ENCODE peak calls at places on chromosome 5, in ten cellular contexts. Q, Z, U, G, S, A, Y, X, T and K are unnamed samples. For H3K9me3 and H3K36me3, the result is how much of the 10 kb centered on the place peaks cover.

GRCh38 chr5:79561525-79561893 is 47.6 kb upstream of the HOMER1 start:
- DNase-seq in G (no peak), S (no peak), X (peak), A (no peak), T (no peak), Y (no peak), Z (no peak), U (no peak), Q (no peak), K (no peak)

GRCh38 chr5:130966990-130967389 is 198.1 kb downstream of the HINT1 start:
- DNase-seq in A (no peak), T (no peak), X (no peak), Q (no peak), G (no peak), Z (no peak), S (no peak), U (no peak), Y (no peak), K (no peak)

GRCh38 chr5:2651116-2651515 is 100.4 kb downstream of the IRX2 start:
- DNase-seq in U (no peak), A (no peak), S (no peak), T (no peak), G (no peak), Y (no peak), Q (no peak), X (no peak), Z (no peak), K (no peak)

GRCh38 chr5:32916648-32917047 is 205.5 kb downstream of the NPR3 start:
- DNase-seq in T (no peak), U (no peak), A (no peak), X (no peak), Q (peak), Z (no peak), G (no peak), Y (peak), S (no peak), K (no peak)

GRCh38 chr5:146107901-146108300 is 2.5 kb upstream of the PLAC8L1 start:
- DNase-seq in Y (no peak), U (no peak), Q (peak), A (no peak), X (no peak), S (no peak), Z (no peak), T (no peak), G (no peak), K (no peak)

GRCh38 chr5:28954074-28954473 is 1915.7 kb upstream of the CDH9 start:
- DNase-seq in T (no peak), A (no peak), Y (peak), Z (no peak), Q (no peak), U (no peak), G (no peak), X (no peak), S (no peak), K (no peak)

GRCh38 chr5:136174021-136174659 is 18.8 kb downstream of the SMIM32 start:
- DNase-seq in G (no peak), T (no peak), X (no peak), Q (peak), S (no peak), Y (peak), A (no peak), Z (no peak), U (peak), K (no peak)

GRCh38 chr5:136666970-136667620 is 301.8 kb upstream of the TRPC7 start:
- DNase-seq in G (no peak), U (no peak), T (no peak), Z (no peak), X (no peak), Q (no peak), Y (no peak), S (no peak), A (no peak), K (no peak)

GRCh38 chr5:118968925-118969375 is 19.4 kb downstream of the DTWD2 start:
- DNase-seq in X (no peak), A (no peak), G (no peak), T (no peak), U (no peak), Z (no peak), Y (no peak), S (no peak), Q (peak), K (no peak)

GRCh38 chr5:1908931-1909330 is 26.2 kb upstream of the IRX4 start:
- DNase-seq in G (no peak), X (no peak), Y (no peak), Q (no peak), A (no peak), T (peak), Z (no peak), U (no peak), S (no peak), K (no peak)

GRCh38 chr5:82387041-82387818 is 109.1 kb upstream of the RPS23 start:
- DNase-seq in Q (peak), Z (no peak), G (no peak), Y (no peak), U (no peak), S (no peak), A (no peak), T (no peak), X (no peak), K (no peak)

GRCh38 chr5:172223901-172224873 is 30.2 kb downstream of the EFCAB9 start:
- DNase-seq in Z (no peak), Y (no peak), G (no peak), Q (no peak), A (no peak), X (no peak), T (no peak), S (no peak), U (no peak), K (no peak)

DNA sequence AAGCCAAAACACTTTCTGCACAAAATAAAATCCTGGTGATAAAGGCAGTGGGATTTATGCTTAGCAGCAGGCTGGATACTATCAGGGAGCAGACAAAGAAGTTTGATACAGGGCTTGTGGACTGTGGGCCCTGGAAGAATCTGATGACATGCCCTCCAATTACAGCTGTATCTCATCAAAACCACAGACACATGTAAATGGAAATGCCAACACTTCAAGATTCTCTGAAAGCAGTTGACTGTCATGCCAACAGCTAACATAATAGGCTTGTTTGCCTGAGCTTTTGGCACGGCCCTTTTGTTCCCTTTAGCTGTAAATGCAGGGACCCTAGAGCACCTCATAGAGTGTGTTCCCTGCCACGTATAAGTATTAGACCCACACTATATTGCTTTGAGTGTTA is 114.4 kb downstream of the STK32A start:
- DNase-seq in Y (no peak), Q (no peak), A (no peak), T (no peak), U (no peak), S (no peak), Z (no peak), G (no peak), X (no peak), K (no peak)
- H3K27ac ChIP-seq in Y (no peak), Q (no peak), A (no peak), T (no peak), U (no peak), S (no peak), Z (no peak), G (no peak), X (no peak), K (no peak)

DNA sequence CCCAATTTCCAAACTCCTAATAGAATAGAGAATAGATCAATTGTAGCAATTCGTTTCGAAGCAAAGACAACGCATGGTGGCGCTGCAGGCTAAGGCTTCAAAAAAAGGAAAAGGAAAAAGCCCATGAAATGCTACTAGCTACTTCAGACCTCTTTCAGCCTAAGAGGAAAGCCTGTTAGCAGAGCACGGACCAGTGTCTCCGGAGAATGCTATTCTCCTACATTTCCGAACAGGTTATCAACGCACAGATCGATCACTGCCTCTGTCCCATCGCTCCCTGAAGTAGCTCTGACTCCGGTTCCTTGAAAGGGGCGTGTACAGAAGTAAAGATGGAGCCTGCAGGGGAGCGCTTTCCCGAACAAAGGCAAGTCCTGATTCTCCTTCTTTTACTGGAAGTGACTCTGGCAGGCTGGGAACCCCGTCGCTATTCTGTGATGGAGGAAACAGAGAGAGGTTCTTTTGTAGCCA is at the start of gene PCDHB15:
- DNase-seq in Z (no peak), Y (peak), T (no peak), Q (no peak), S (no peak), X (no peak), A (no peak), G (peak), U (no peak), K (no peak)
- H3K9me3 ChIP-seq in Z (under half), Y (under half), T (half or more), Q (under half), S (under half), X (under half), A (half or more), G (under half), U (under half), K (half or more)

GRCh38 chr5:149828161-149829011 is 98.3 kb downstream of the PPARGC1B start:
- DNase-seq in T (peak), A (peak), S (peak), G (peak), U (peak), Q (peak), X (peak), Y (peak), Z (peak), K (peak)

GRCh38 chr5:149827086-149827485 is 97.0 kb downstream of the PPARGC1B start:
- DNase-seq in U (no peak), Z (no peak), A (no peak), T (no peak), X (no peak), Y (no peak), Q (no peak), G (no peak), S (no peak), K (no peak)

GRCh38 chr5:149824851-149825250 is 94.7 kb downstream of the PPARGC1B start:
- DNase-seq in Y (no peak), S (no peak), U (no peak), T (peak), Z (no peak), G (no peak), A (peak), Q (no peak), X (no peak), K (no peak)

GRCh38 chr5:149827501-149827990 is 97.4 kb downstream of the PPARGC1B start:
- DNase-seq in Q (no peak), X (no peak), U (no peak), Y (no peak), T (no peak), G (no peak), A (no peak), S (no peak), Z (no peak), K (no peak)

DNA sequence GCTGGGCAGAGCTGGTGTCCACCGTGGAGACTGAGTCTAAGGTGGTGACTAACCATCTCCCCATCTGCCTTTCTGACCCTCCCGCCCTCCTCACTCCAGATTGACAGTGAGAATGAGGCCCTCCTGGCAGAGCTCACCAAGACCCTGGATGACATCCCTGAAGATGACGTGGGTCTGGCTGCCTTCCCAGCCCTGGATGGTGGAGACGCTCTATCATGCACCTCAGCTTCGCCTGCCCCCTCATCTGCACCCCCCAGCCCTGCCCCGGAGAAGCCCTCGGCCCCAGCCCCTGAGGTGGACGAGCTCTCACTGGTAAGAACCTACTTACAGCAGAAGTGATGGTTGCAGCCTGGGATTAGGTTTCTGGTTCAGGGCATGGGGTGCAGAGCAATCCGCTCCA is 96.5 kb downstream of the PPARGC1B start:
- DNase-seq in Y (no peak), Q (peak), G (no peak), X (no peak), Z (no peak), S (no peak), U (no peak), A (no peak), T (peak), K (no peak)
- H3K36me3 ChIP-seq in Y (under half), Q (under half), G (under half), X (under half), Z (under half), S (under half), U (under half), A (under half), T (under half), K (under half)

DNA sequence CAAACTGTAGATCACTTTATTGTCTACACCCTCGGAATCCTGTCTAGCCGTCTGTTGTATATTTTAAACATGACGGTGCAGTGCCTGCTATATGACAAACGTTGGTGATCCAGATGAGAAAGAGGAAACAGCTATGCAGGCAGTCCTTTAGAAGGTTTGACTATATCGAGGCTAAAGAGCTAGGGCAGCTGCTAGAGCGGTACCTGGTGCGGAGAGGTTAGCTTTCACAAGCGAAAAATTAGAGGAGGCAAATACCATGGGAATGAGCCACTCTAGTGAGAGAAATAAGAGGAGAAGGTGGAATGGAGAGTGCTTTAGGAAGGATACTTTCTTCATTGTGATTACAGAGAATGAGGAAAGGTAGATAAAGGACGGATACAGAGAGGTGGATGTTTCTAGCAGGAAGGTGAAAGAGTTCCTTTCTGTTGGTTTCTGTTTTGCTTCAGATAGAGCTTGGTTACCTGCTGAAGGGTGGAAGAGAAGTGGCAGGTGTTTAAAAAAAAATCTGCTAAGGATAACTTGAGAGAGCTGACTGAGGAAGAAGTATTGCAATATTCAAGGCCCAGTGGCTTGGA is 973 bp upstream of the FBXL17 start:
- DNase-seq in U (peak), Y (peak), Z (no peak), T (no peak), S (no peak), X (peak), Q (peak), G (no peak), A (no peak), K (peak)
- H3K27ac ChIP-seq in U (peak), Y (peak), Z (peak), T (peak), S (peak), X (peak), Q (peak), G (peak), A (peak), K (peak)

DNA sequence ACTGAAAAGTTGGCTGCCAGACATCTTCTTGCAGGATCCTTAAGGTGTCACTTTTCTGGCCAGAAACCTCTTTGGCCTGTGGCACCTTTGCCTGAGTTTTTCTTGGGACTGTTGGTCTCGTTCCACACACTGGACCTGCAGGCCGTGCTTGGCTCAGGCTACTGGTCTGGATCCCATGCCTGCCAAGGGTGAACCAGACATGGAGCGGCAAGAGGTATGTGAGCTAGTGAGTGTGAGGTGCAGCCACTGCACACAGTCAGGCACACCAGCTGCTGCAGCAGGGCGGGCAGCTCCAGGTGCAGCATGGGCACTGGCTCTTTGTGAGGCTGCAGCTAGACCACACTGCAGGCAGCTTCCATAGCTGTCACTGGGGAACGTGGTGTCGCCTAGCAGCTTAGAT is 47.9 kb downstream of the NDUFAF2 start:
- DNase-seq in U (no peak), G (no peak), Y (no peak), Z (no peak), Q (no peak), T (no peak), S (no peak), A (no peak), X (no peak), K (no peak)
- H3K9me3 ChIP-seq in U (under half), G (under half), Y (under half), Z (under half), Q (under half), T (under half), S (under half), A (under half), X (under half), K (under half)

GRCh38 chr5:139314276-139314675 is 20.7 kb downstream of the MATR3 start:
- DNase-seq in Y (no peak), Z (no peak), T (no peak), U (no peak), X (no peak), A (no peak), Q (no peak), S (no peak), G (no peak), K (no peak)
- H3K36me3 ChIP-seq in Y (under half), Z (under half), T (under half), U (half or more), X (half or more), A (under half), Q (under half), S (under half), G (under half), K (under half)

GRCh38 chr5:142129447-142129846 is 20.9 kb downstream of the NDFIP1 start:
- DNase-seq in X (no peak), Q (no peak), A (no peak), T (no peak), Y (no peak), S (no peak), G (no peak), Z (no peak), U (no peak), K (no peak)
- H3K27ac ChIP-seq in X (no peak), Q (no peak), A (no peak), T (no peak), Y (no peak), S (no peak), G (no peak), Z (no peak), U (no peak), K (no peak)

GRCh38 chr5:94545870-94546625 is 72.4 kb downstream of the KIAA0825 start:
- DNase-seq in T (no peak), A (peak), G (no peak), Y (no peak), S (no peak), Q (no peak), U (no peak), X (no peak), Z (no peak), K (no peak)
- H3K9me3 ChIP-seq in T (under half), A (under half), G (under half), Y (under half), S (under half), Q (under half), U (under half), X (under half), Z (under half), K (under half)

DNA sequence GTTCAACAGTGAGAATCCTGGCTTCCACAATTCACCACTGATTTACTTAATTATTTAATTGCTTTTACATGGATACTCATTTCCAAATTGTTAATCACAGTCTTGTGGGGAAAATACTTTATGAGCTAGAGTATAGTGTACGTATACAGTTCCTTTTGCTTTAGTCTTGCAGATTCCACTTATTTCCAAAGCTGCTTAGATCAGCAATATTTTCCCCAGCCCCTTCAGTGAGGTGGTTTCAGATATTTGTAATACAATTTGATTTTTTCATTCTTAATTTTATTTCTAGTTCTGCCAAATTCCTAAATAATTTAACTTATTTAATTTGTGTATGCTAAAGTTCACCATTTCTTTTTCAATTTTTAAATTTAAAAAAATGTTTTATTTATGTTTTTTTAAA is 40.3 kb upstream of the GABRA6 start:
- DNase-seq in T (no peak), Q (no peak), Z (no peak), A (no peak), Y (no peak), G (no peak), S (no peak), X (no peak), U (no peak), K (no peak)
- H3K36me3 ChIP-seq in T (under half), Q (under half), Z (under half), A (under half), Y (under half), G (under half), S (under half), X (under half), U (under half), K (under half)

DNA sequence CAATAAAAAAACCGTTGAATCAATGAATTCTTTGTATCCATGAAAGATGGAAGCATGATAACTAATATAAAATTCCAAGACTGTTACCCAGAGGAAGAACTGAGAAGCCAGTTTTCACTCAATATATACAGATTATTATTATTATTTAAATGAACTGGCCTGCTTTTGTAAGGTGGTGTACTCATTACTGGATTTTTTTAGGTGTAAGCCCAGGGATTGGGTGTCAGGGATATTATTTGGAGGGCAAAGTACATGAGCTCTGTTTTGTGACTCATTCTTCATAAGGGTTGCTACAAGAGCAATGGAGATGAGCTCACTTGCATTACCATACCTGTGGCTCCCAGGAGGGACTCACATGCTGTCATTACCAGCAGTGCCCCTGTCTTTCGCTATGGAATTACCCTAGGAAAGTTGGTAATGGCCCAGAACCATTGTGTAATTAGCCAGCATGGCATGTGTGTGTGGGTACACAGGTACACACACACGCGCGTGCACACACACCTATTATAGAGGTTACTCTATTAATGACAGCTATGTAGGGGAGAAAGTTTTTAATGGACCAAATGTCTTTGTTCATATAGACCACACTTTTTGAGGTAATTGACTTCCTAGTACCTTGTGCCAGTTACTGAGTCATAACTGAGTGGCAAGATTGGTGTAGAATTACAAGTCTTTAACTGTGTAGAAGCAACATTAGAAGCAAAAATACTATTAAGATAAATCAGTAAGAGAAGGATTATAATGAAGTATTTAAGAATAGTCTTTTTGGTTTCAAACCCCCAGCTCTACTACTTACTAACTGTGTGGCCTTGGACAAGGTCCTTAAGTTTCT is 143.4 kb downstream of the GDNF start:
- DNase-seq in T (no peak), S (no peak), Q (peak), Y (peak), Z (no peak), U (no peak), G (no peak), X (no peak), A (peak), K (no peak)
- H3K27ac ChIP-seq in T (no peak), S (no peak), Q (no peak), Y (peak), Z (no peak), U (no peak), G (no peak), X (no peak), A (peak), K (no peak)